ENCODE peak calls at places on chromosomes 2 and 18, in five cellular contexts. S is A549, O is HCT116, F is K562, J is GM12878. R is an unnamed sample.

GRCh38 chr18:45321520-45321919 is 293.8 kb upstream of the SLC14A2 start:
- DNase-seq in S (no peak), O (no peak), F (no peak), J (no peak), R (no peak)

GRCh38 chr2:98084151-98084868 is 2.7 kb upstream of the VWA3B start:
- DNase-seq in S (no peak), O (no peak), F (no peak), J (no peak), R (no peak)

GRCh38 chr2:22481507-22482217 is 903.3 kb upstream of the KLHL29 start:
- DNase-seq in S (no peak), O (no peak), F (no peak), J (no peak), R (no peak)

GRCh38 chr2:74093426-74093825 is 54.3 kb downstream of the BOLA3 start:
- DNase-seq in S (no peak), O (no peak), F (no peak), J (no peak), R (no peak)

GRCh38 chr2:113212245-113213060 is 38.7 kb downstream of the PSD4 start:
- DNase-seq in S (peak; percentile 73), O (no peak), F (no peak), J (no peak), R (no peak)

GRCh38 chr2:16739778-16740581 is 74.3 kb upstream of the CYRIA start:
- DNase-seq in S (no peak), O (no peak), F (no peak), J (no peak), R (no peak)

GRCh38 chr2:15640784-15641183 is 49.1 kb downstream of the DDX1 start:
- DNase-seq in S (no peak), O (no peak), F (no peak), J (no peak), R (no peak)

GRCh38 chr18:79964330-79965118 is at the start of gene HSBP1L1:
- DNase-seq in S (peak; percentile 58), O (peak; percentile 48), F (no peak), J (no peak), R (peak; percentile 40)

GRCh38 chr2:65050931-65051330 is 5.3 kb upstream of the CEP68 start:
- DNase-seq in S (no peak), O (no peak), F (no peak), J (no peak), R (no peak)

GRCh38 chr2:197949224-197949623 is 144.8 kb downstream of the PLCL1 start:
- DNase-seq in S (no peak), O (no peak), F (no peak), J (no peak), R (no peak)

GRCh38 chr2:197958592-197958991 is 154.2 kb downstream of the PLCL1 start:
- DNase-seq in S (no peak), O (no peak), F (no peak), J (no peak), R (no peak)

GRCh38 chr2:197952540-197953202 is 148.3 kb downstream of the PLCL1 start:
- DNase-seq in S (no peak), O (no peak), F (no peak), J (peak; percentile 24), R (no peak)

GRCh38 chr2:197950754-197951153 is 146.4 kb downstream of the PLCL1 start:
- DNase-seq in S (no peak), O (no peak), F (no peak), J (no peak), R (no peak)

GRCh38 chr2:197954328-197954727 is 149.9 kb downstream of the PLCL1 start:
- DNase-seq in S (no peak), O (no peak), F (no peak), J (no peak), R (no peak)
- TF ChIP-seq MAX in S (no peak), O (no peak), F (no peak), J (no peak), R (no peak)

GRCh38 chr2:25881759-25882158 is 3.5 kb upstream of the ASXL2 start:
- DNase-seq in S (no peak), O (no peak), F (no peak), J (no peak), R (no peak)

GRCh38 chr2:25879133-25879730 is 945 bp upstream of the ASXL2 start:
- DNase-seq in S (peak; percentile 48), O (no peak), F (no peak), J (no peak), R (peak; percentile 5)

GRCh38 chr2:25878361-25879132 is at the start of gene ASXL2:
- DNase-seq in S (peak; percentile 99), O (peak; percentile 93), F (peak; percentile 93), J (peak; percentile 92), R (peak; percentile 99)

GRCh38 chr2:25872134-25872533 is 6.2 kb downstream of the ASXL2 start:
- DNase-seq in S (no peak), O (no peak), F (no peak), J (no peak), R (no peak)

DNA sequence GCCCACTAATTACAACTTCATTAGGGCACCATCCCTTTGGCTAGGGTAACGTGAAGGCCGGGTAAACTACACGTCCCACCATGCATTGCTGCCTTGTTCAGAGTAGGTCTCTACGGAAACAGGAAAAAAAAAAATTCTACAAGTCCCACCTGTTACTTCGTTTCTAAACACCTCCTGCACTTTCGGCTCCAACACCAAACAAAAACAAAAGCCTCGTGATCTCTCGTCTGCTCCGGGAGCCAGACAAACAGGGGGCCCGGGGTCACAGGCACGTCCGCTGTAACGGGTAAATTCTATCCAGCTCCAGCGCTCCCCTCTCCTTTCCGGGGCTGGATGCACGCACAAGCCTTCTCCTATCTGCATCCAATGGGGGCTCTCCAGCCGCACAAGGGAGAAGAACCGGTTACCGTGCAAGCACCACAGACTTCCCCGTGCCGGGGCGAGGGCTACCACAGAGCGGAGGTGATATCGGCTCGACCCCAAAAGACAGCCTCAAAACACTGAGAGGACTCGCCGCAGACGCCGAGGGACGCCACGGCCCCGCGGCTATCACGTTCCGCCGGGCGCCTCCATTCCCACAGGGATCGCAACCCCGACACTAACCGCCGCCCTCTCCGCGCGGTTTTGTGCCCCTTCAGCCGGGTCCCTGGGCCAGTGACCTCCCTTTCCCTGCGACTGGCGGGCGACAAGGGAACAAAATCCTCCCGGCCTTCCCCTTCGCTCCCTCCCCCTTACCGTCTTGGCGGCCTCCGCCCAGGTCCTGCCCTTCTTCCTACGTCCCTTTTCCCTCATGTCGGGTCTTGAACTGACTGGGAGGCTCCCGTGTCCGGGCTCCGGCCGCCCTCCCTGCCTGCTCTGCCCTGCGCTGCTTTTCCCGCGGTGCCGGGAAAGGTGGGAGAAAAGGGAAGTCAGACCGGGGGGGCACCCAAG is 591 bp downstream of the ASXL2 start:
- DNase-seq in S (peak; percentile 75), O (peak; percentile 42), F (peak; percentile 55), J (peak; percentile 40), R (peak; percentile 80)
- H3K4me1 ChIP-seq in S (peaks cover 23% of the 10 kb centered on the region), O (peaks cover 19% of the 10 kb centered on the region), F (peaks cover 5% of the 10 kb centered on the region), J (peaks cover 5% of the 10 kb centered on the region), R (peaks cover 16% of the 10 kb centered on the region)

GRCh38 chr2:84946204-84947009 is 24.6 kb upstream of the KCMF1 start:
- DNase-seq in S (peak; percentile 94), O (peak; percentile 96), F (no peak), J (peak; percentile 93), R (peak; percentile 61)
- TF ChIP-seq POLR2A in S (peak; percentile 27), O (peak; percentile 26), F (no peak), J (peak; percentile 75), R (peak; percentile 33)

GRCh38 chr2:109533823-109534222 is 79.9 kb downstream of the SEPTIN10 start:
- DNase-seq in S (no peak), O (no peak), F (no peak), J (no peak), R (no peak)

GRCh38 chr2:109542384-109542783 is 71.4 kb downstream of the SEPTIN10 start:
- DNase-seq in S (no peak), O (no peak), F (no peak), J (no peak), R (no peak)

GRCh38 chr2:109538551-109538950 is 75.2 kb downstream of the SEPTIN10 start:
- DNase-seq in S (no peak), O (no peak), F (no peak), J (no peak), R (no peak)

GRCh38 chr2:109535217-109535946 is 78.4 kb downstream of the SEPTIN10 start:
- DNase-seq in S (no peak), O (no peak), F (no peak), J (no peak), R (no peak)

GRCh38 chr2:109537565-109538221 is 76.1 kb downstream of the SEPTIN10 start:
- DNase-seq in S (no peak), O (no peak), F (no peak), J (no peak), R (no peak)
- TF ChIP-seq MAX in S (no peak), O (no peak), F (no peak), J (no peak), R (no peak)

GRCh38 chr18:63037491-63037890 is 282.1 kb downstream of the BCL2 start:
- DNase-seq in S (no peak), O (no peak), F (no peak), J (no peak), R (no peak)
- H3K4me1 ChIP-seq in S (no peaks in the 10 kb centered on the region), O (no peaks in the 10 kb centered on the region), F (no peaks in the 10 kb centered on the region), J (peaks cover 24% of the 10 kb centered on the region), R (no peaks in the 10 kb centered on the region)

GRCh38 chr2:37325625-37326071 is 1.0 kb upstream of the PRKD3 start:
- DNase-seq in S (no peak), O (no peak), F (no peak), J (no peak), R (no peak)

GRCh38 chr2:37323176-37323575 is 1.5 kb downstream of the PRKD3 start:
- DNase-seq in S (no peak), O (no peak), F (no peak), J (no peak), R (peak; percentile 49)

GRCh38 chr2:37324786-37325624 is at the start of gene PRKD3:
- DNase-seq in S (peak; percentile 66), O (peak; percentile 18), F (peak; percentile 85), J (no peak), R (peak; percentile 72)

GRCh38 chr2:37323770-37324535 is 680 bp downstream of the PRKD3 start:
- DNase-seq in S (peak; percentile 27), O (no peak), F (no peak), J (no peak), R (peak; percentile 71)

GRCh38 chr2:37324536-37324785 is 172 bp downstream of the PRKD3 start:
- DNase-seq in S (no peak), O (no peak), F (no peak), J (no peak), R (no peak)
- TF ChIP-seq POLR2A in S (peak; percentile 67), O (no peak), F (peak; percentile 54), J (peak; percentile 78), R (no peak)

GRCh38 chr2:72141032-72141645 is 6.5 kb downstream of the CYP26B1 start:
- DNase-seq in S (no peak), O (no peak), F (no peak), J (no peak), R (no peak)
- TF ChIP-seq MAX in S (no peak), O (no peak), F (no peak), J (no peak), R (no peak)